ENCODE peak calls at places on chromosome 3, in five cellular contexts. One of them, this sample, is unnamed.

GRCh38 chr3:78268716-78269668 is 1229.1 kb downstream of the ROBO2 start:
- DNase-seq in transverse colon: no peak
- DNase-seq in neural progenitor cell: no peak
- DNase-seq in esophagus squamous epithelium: no peak
- DNase-seq in stomach: no peak
- DNase-seq in this sample: no peak

GRCh38 chr3:152942366-152942765 is 107.4 kb downstream of the P2RY1 start:
- DNase-seq in transverse colon: no peak
- DNase-seq in neural progenitor cell: no peak
- DNase-seq in esophagus squamous epithelium: no peak
- DNase-seq in stomach: no peak
- DNase-seq in this sample: no peak

GRCh38 chr3:58536501-58537411 is at the start of gene ACOX2:
- DNase-seq in transverse colon: peak; percentile 42
- DNase-seq in neural progenitor cell: no peak
- DNase-seq in esophagus squamous epithelium: no peak
- DNase-seq in stomach: peak; percentile 48
- DNase-seq in this sample: no peak

GRCh38 chr3:123533554-123534159 is 51.2 kb downstream of the HACD2 start:
- DNase-seq in transverse colon: no peak
- DNase-seq in neural progenitor cell: no peak
- DNase-seq in esophagus squamous epithelium: no peak
- DNase-seq in stomach: no peak
- DNase-seq in this sample: no peak

GRCh38 chr3:123378409-123378915 is 70.4 kb downstream of the ADCY5 start:
- DNase-seq in transverse colon: no peak
- DNase-seq in neural progenitor cell: no peak
- DNase-seq in esophagus squamous epithelium: no peak
- DNase-seq in stomach: no peak
- DNase-seq in this sample: no peak

GRCh38 chr3:173037840-173038483 is 103.1 kb downstream of the SPATA16 start:
- DNase-seq in transverse colon: no peak
- DNase-seq in neural progenitor cell: no peak
- DNase-seq in esophagus squamous epithelium: no peak
- DNase-seq in stomach: no peak
- DNase-seq in this sample: no peak

GRCh38 chr3:39414421-39414907 is 7.9 kb downstream of the RPSA start:
- DNase-seq in transverse colon: peak; percentile 57
- DNase-seq in neural progenitor cell: no peak
- DNase-seq in esophagus squamous epithelium: no peak
- DNase-seq in stomach: peak; percentile 35
- DNase-seq in this sample: no peak

GRCh38 chr3:32709346-32709745 is 24.4 kb downstream of the CNOT10 start:
- DNase-seq in transverse colon: no peak
- DNase-seq in neural progenitor cell: no peak
- DNase-seq in esophagus squamous epithelium: no peak
- DNase-seq in stomach: no peak
- DNase-seq in this sample: peak; percentile 20

GRCh38 chr3:37904614-37905047 is 43.0 kb downstream of the CTDSPL start:
- DNase-seq in transverse colon: no peak
- DNase-seq in neural progenitor cell: peak; percentile 39
- DNase-seq in esophagus squamous epithelium: no peak
- DNase-seq in stomach: no peak
- DNase-seq in this sample: no peak

GRCh38 chr3:182178488-182179200 is 466.9 kb downstream of the SOX2 start:
- DNase-seq in transverse colon: no peak
- DNase-seq in neural progenitor cell: no peak
- DNase-seq in esophagus squamous epithelium: no peak
- DNase-seq in stomach: no peak
- DNase-seq in this sample: no peak

GRCh38 chr3:190826018-190826417 is 36.5 kb downstream of the GMNC start:
- DNase-seq in transverse colon: no peak
- DNase-seq in neural progenitor cell: peak; percentile 54
- DNase-seq in esophagus squamous epithelium: no peak
- DNase-seq in stomach: no peak
- DNase-seq in this sample: no peak

GRCh38 chr3:113212155-113212844 is 943 bp downstream of the BOC start:
- DNase-seq in transverse colon: no peak
- DNase-seq in neural progenitor cell: peak; percentile 46
- DNase-seq in esophagus squamous epithelium: no peak
- DNase-seq in stomach: no peak
- DNase-seq in this sample: peak; percentile 11

GRCh38 chr3:58388550-58389061 is 45.0 kb downstream of the PDHB start:
- DNase-seq in transverse colon: no peak
- DNase-seq in neural progenitor cell: peak; percentile 26
- DNase-seq in esophagus squamous epithelium: no peak
- DNase-seq in stomach: no peak
- DNase-seq in this sample: no peak

GRCh38 chr3:15797600-15798303 is at the start of gene ANKRD28:
- DNase-seq in transverse colon: no peak
- DNase-seq in neural progenitor cell: peak; percentile 61
- DNase-seq in esophagus squamous epithelium: no peak
- DNase-seq in stomach: no peak
- DNase-seq in this sample: no peak

GRCh38 chr3:130758624-130759023 is 12.0 kb upstream of the PIK3R4 start:
- DNase-seq in transverse colon: no peak
- DNase-seq in neural progenitor cell: no peak
- DNase-seq in esophagus squamous epithelium: no peak
- DNase-seq in stomach: no peak
- DNase-seq in this sample: no peak

GRCh38 chr3:9100132-9100894 is 137.0 kb upstream of the RAD18 start:
- DNase-seq in transverse colon: no peak
- DNase-seq in neural progenitor cell: no peak
- DNase-seq in esophagus squamous epithelium: no peak
- DNase-seq in stomach: no peak
- DNase-seq in this sample: no peak

GRCh38 chr3:71930056-71930991 is 145.4 kb upstream of the PROK2 start:
- DNase-seq in transverse colon: no peak
- DNase-seq in neural progenitor cell: peak; percentile 69
- DNase-seq in esophagus squamous epithelium: no peak
- DNase-seq in stomach: no peak
- DNase-seq in this sample: peak; percentile 90

GRCh38 chr3:128367221-128367620 is 99.5 kb downstream of the DNAJB8 start:
- DNase-seq in transverse colon: no peak
- DNase-seq in neural progenitor cell: no peak
- DNase-seq in esophagus squamous epithelium: no peak
- DNase-seq in stomach: no peak
- DNase-seq in this sample: no peak

GRCh38 chr3:56207913-56208312 is 260.4 kb downstream of the ERC2 start:
- DNase-seq in transverse colon: no peak
- DNase-seq in neural progenitor cell: no peak
- DNase-seq in esophagus squamous epithelium: no peak
- DNase-seq in stomach: no peak
- DNase-seq in this sample: no peak

GRCh38 chr3:46498916-46499519 is 1.2 kb downstream of the RTP3 start:
- DNase-seq in transverse colon: no peak
- DNase-seq in neural progenitor cell: no peak
- DNase-seq in esophagus squamous epithelium: no peak
- DNase-seq in stomach: no peak
- DNase-seq in this sample: no peak

GRCh38 chr3:30752961-30753360 is 141.5 kb downstream of the GADL1 start:
- DNase-seq in transverse colon: peak; percentile 41
- DNase-seq in neural progenitor cell: no peak
- DNase-seq in esophagus squamous epithelium: no peak
- DNase-seq in stomach: peak; percentile 34
- DNase-seq in this sample: no peak

GRCh38 chr3:12553921-12554391 is 2.9 kb upstream of the MKRN2 start:
- DNase-seq in transverse colon: peak; percentile 29
- DNase-seq in neural progenitor cell: peak; percentile 24
- DNase-seq in esophagus squamous epithelium: no peak
- DNase-seq in stomach: no peak
- DNase-seq in this sample: no peak

GRCh38 chr3:51145811-51146585 is 239.1 kb upstream of the MANF start:
- DNase-seq in transverse colon: no peak
- DNase-seq in neural progenitor cell: no peak
- DNase-seq in esophagus squamous epithelium: no peak
- DNase-seq in stomach: no peak
- DNase-seq in this sample: no peak

GRCh38 chr3:10619989-10620832 is 114.8 kb upstream of the ATP2B2 start:
- DNase-seq in transverse colon: no peak
- DNase-seq in neural progenitor cell: no peak
- DNase-seq in esophagus squamous epithelium: no peak
- DNase-seq in stomach: no peak
- DNase-seq in this sample: no peak

GRCh38 chr3:180274536-180274935 is 237.8 kb upstream of the PEX5L start:
- DNase-seq in transverse colon: no peak
- DNase-seq in neural progenitor cell: no peak
- DNase-seq in esophagus squamous epithelium: no peak
- DNase-seq in stomach: no peak
- DNase-seq in this sample: no peak

GRCh38 chr3:126671521-126671920 is 16.6 kb upstream of the TXNRD3 start:
- DNase-seq in transverse colon: no peak
- DNase-seq in neural progenitor cell: no peak
- DNase-seq in esophagus squamous epithelium: no peak
- DNase-seq in stomach: no peak
- DNase-seq in this sample: no peak

GRCh38 chr3:191355406-191355805 is 25.1 kb upstream of the UTS2B start:
- DNase-seq in transverse colon: no peak
- DNase-seq in neural progenitor cell: no peak
- DNase-seq in esophagus squamous epithelium: no peak
- DNase-seq in stomach: no peak
- DNase-seq in this sample: no peak

GRCh38 chr3:172249039-172249438 is 199.2 kb downstream of the GHSR start:
- DNase-seq in transverse colon: no peak
- DNase-seq in neural progenitor cell: no peak
- DNase-seq in esophagus squamous epithelium: no peak
- DNase-seq in stomach: no peak
- DNase-seq in this sample: no peak

GRCh38 chr3:47108546-47108945 is 55.4 kb downstream of the SETD2 start:
- DNase-seq in transverse colon: no peak
- DNase-seq in neural progenitor cell: peak; percentile 52
- DNase-seq in esophagus squamous epithelium: no peak
- DNase-seq in stomach: no peak
- DNase-seq in this sample: no peak

GRCh38 chr3:117454236-117454635 is 744.7 kb downstream of the TUSC7 start:
- DNase-seq in transverse colon: no peak
- DNase-seq in neural progenitor cell: no peak
- DNase-seq in esophagus squamous epithelium: no peak
- DNase-seq in stomach: no peak
- DNase-seq in this sample: no peak

GRCh38 chr3:69499899-69500316 is 114.0 kb upstream of the FRMD4B start:
- DNase-seq in transverse colon: peak; percentile 11
- DNase-seq in neural progenitor cell: no peak
- DNase-seq in esophagus squamous epithelium: no peak
- DNase-seq in stomach: no peak
- DNase-seq in this sample: no peak

GRCh38 chr3:99484871-99485270 is 153.5 kb upstream of the COL8A1 start:
- DNase-seq in transverse colon: no peak
- DNase-seq in neural progenitor cell: peak; percentile 49
- DNase-seq in esophagus squamous epithelium: no peak
- DNase-seq in stomach: no peak
- DNase-seq in this sample: no peak

GRCh38 chr3:130779031-130779430 is 32.4 kb upstream of the PIK3R4 start:
- DNase-seq in transverse colon: no peak
- DNase-seq in neural progenitor cell: no peak
- DNase-seq in esophagus squamous epithelium: no peak
- DNase-seq in stomach: no peak
- DNase-seq in this sample: no peak

GRCh38 chr3:186277268-186277909 is 84.6 kb downstream of the DGKG start:
- DNase-seq in transverse colon: no peak
- DNase-seq in neural progenitor cell: peak; percentile 50
- DNase-seq in esophagus squamous epithelium: no peak
- DNase-seq in stomach: no peak
- DNase-seq in this sample: peak; percentile 23

GRCh38 chr3:37290551-37290950 is 116.2 kb upstream of the LRRFIP2 start:
- DNase-seq in transverse colon: no peak
- DNase-seq in neural progenitor cell: peak; percentile 29
- DNase-seq in esophagus squamous epithelium: no peak
- DNase-seq in stomach: no peak
- DNase-seq in this sample: no peak

GRCh38 chr3:129624347-129625070 is 18.0 kb upstream of the PLXND1 start:
- DNase-seq in transverse colon: no peak
- DNase-seq in neural progenitor cell: no peak
- DNase-seq in esophagus squamous epithelium: no peak
- DNase-seq in stomach: no peak
- DNase-seq in this sample: no peak
- H3K27ac ChIP-seq in transverse colon: peak overlapping the region; percentile 95
- H3K27ac ChIP-seq in neural progenitor cell: no peak overlapping the region
- H3K27ac ChIP-seq in esophagus squamous epithelium: peak overlapping the region; percentile 90
- H3K27ac ChIP-seq in stomach: peak overlapping the region; percentile 72
- H3K27ac ChIP-seq in this sample: no peak overlapping the region

GRCh38 chr3:34582054-34582453 is 783.6 kb downstream of the PDCD6IP start:
- DNase-seq in transverse colon: no peak
- DNase-seq in neural progenitor cell: no peak
- DNase-seq in esophagus squamous epithelium: no peak
- DNase-seq in stomach: no peak
- DNase-seq in this sample: no peak
- TF ChIP-seq CTCF in transverse colon: no peak
- TF ChIP-seq CTCF in neural progenitor cell: no peak
- TF ChIP-seq CTCF in esophagus squamous epithelium: no peak
- TF ChIP-seq CTCF in stomach: no peak
- TF ChIP-seq CTCF in this sample: no peak

GRCh38 chr3:160806686-160807085 is 50.7 kb downstream of the PPM1L start:
- DNase-seq in transverse colon: no peak
- DNase-seq in neural progenitor cell: no peak
- DNase-seq in esophagus squamous epithelium: no peak
- DNase-seq in stomach: no peak
- DNase-seq in this sample: no peak

GRCh38 chr3:160812304-160812703 is 56.3 kb downstream of the PPM1L start:
- DNase-seq in transverse colon: no peak
- DNase-seq in neural progenitor cell: no peak
- DNase-seq in esophagus squamous epithelium: no peak
- DNase-seq in stomach: no peak
- DNase-seq in this sample: no peak

GRCh38 chr3:160808838-160809237 is 52.8 kb downstream of the PPM1L start:
- DNase-seq in transverse colon: no peak
- DNase-seq in neural progenitor cell: no peak
- DNase-seq in esophagus squamous epithelium: no peak
- DNase-seq in stomach: peak; percentile 78
- DNase-seq in this sample: no peak

GRCh38 chr3:160809453-160809852 is 53.4 kb downstream of the PPM1L start:
- DNase-seq in transverse colon: no peak
- DNase-seq in neural progenitor cell: no peak
- DNase-seq in esophagus squamous epithelium: no peak
- DNase-seq in stomach: no peak
- DNase-seq in this sample: no peak

DNA sequence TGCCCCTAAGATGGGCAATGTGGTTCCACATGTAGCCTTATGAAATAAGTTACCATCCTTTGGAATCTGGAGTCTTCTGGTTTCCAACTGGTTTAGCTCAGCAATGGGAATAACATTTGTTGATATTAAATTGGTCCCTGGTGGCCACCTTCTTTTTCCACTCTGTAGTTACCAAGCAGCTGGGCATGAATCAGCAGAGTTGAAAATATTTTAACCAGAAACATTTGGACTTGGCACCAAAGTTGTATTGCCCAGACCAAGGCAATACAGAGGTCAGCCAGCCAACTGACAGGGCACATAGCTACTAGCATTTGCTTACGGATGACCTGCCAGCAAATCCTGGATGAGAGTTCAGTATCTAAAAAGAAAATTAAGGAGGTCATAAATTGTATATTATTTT is 54.3 kb downstream of the PPM1L start:
- DNase-seq in transverse colon: no peak
- DNase-seq in neural progenitor cell: no peak
- DNase-seq in esophagus squamous epithelium: no peak
- DNase-seq in stomach: no peak
- DNase-seq in this sample: no peak
- H3K4me3 ChIP-seq in transverse colon: no peak overlapping the region
- H3K4me3 ChIP-seq in neural progenitor cell: no peak overlapping the region
- H3K4me3 ChIP-seq in esophagus squamous epithelium: no peak overlapping the region
- H3K4me3 ChIP-seq in stomach: no peak overlapping the region
- H3K4me3 ChIP-seq in this sample: no peak overlapping the region

GRCh38 chr3:158104346-158105020 is 1.7 kb downstream of the SHOX2 start:
- DNase-seq in transverse colon: no peak
- DNase-seq in neural progenitor cell: no peak
- DNase-seq in esophagus squamous epithelium: no peak
- DNase-seq in stomach: no peak
- DNase-seq in this sample: no peak
- H3K27ac ChIP-seq in transverse colon: no peak overlapping the region
- H3K27ac ChIP-seq in neural progenitor cell: no peak overlapping the region
- H3K27ac ChIP-seq in esophagus squamous epithelium: no peak overlapping the region
- H3K27ac ChIP-seq in stomach: no peak overlapping the region
- H3K27ac ChIP-seq in this sample: no peak overlapping the region

This sample was measured in WERI-Rb-1.